ENCODE peak calls at places on chromosomes 12 and 14, in four cellular contexts. Y is lower lobe of right lung; H is stimulated activated CD8-positive, alpha-beta memory T cell treated with anti-CD3 and anti-CD28 coated beads, Interleukin-2, amount 100 ng/mL, for 48 hours; C is HTR-8/SVneo. O is an unnamed sample.
A peak's percentile ranks its signal among the peaks of the same experiment; 100 is the strongest.

GRCh38 chr14:35351897-35352273 is 52.7 kb downstream of the NFKBIA start:
- DNase-seq in Y (peak; percentile 24), H (no peak), C (no peak), O (no peak)

GRCh38 chr12:101959607-101960006 is 82.2 kb downstream of the DRAM1 start:
- DNase-seq in H (no peak), C (no peak), Y (no peak), O (no peak)

GRCh38 chr12:67645571-67645970 is 3.0 kb upstream of the DYRK2 start:
- DNase-seq in Y (no peak), H (no peak), C (no peak), O (no peak)

GRCh38 chr12:116159593-116159992 is 117.9 kb downstream of the MED13L start:
- DNase-seq in C (no peak), Y (no peak), H (no peak), O (no peak)

GRCh38 chr12:30098677-30099076 is 314.9 kb upstream of the TMTC1 start:
- DNase-seq in Y (no peak), H (no peak), C (no peak), O (peak; percentile 25)

GRCh38 chr14:63770187-63770807 is 42.4 kb upstream of the SGPP1 start:
- DNase-seq in Y (no peak), C (peak; percentile 94), H (no peak), O (peak; percentile 60)

GRCh38 chr12:109680521-109681030 is 33.0 kb upstream of the FAM222A start:
- DNase-seq in H (no peak), Y (no peak), C (no peak), O (no peak)

GRCh38 chr12:4825139-4825858 is 84.4 kb upstream of the KCNA1 start:
- DNase-seq in H (no peak), C (no peak), Y (no peak), O (no peak)

GRCh38 chr12:111393700-111394275 is 11.9 kb upstream of the SH2B3 start:
- DNase-seq in Y (peak; percentile 89), H (no peak), C (no peak), O (no peak)

GRCh38 chr12:19154696-19155095 is 25.2 kb downstream of the PLEKHA5 start:
- DNase-seq in H (no peak), C (no peak), Y (no peak), O (no peak)

GRCh38 chr14:104248203-104249055 is 110.0 kb downstream of the KIF26A start:
- DNase-seq in H (no peak), C (no peak), Y (peak; percentile 39), O (no peak)

GRCh38 chr12:83172441-83172840 is 485.7 kb downstream of the TMTC2 start:
- DNase-seq in C (no peak), H (no peak), Y (no peak), O (no peak)

GRCh38 chr14:23323838-23324454 is 2.7 kb downstream of the PABPN1 start:
- DNase-seq in Y (no peak), H (no peak), C (no peak), O (no peak)

GRCh38 chr14:80798878-80799277 is 142.7 kb downstream of the CEP128 start:
- DNase-seq in H (no peak), Y (no peak), C (no peak), O (no peak)

GRCh38 chr12:97757431-97758091 is 295.0 kb downstream of the RMST start:
- DNase-seq in Y (no peak), H (no peak), C (no peak), O (no peak)

GRCh38 chr12:124453419-124454351 is 113.7 kb downstream of the NCOR2 start:
- DNase-seq in C (peak; percentile 60), H (peak; percentile 70), Y (peak; percentile 90), O (peak; percentile 72)

GRCh38 chr12:128267651-128268347 is 829 bp downstream of the TMEM132C start:
- DNase-seq in Y (no peak), H (no peak), C (no peak), O (no peak)

GRCh38 chr14:89773644-89774316 is 180.8 kb downstream of the EFCAB11 start:
- DNase-seq in C (peak; percentile 31), H (peak; percentile 46), Y (peak; percentile 82), O (peak; percentile 76)

GRCh38 chr12:6280053-6280469 is 30.4 kb upstream of the PLEKHG6 start:
- DNase-seq in Y (peak; percentile 70), C (peak; percentile 93), H (no peak), O (peak; percentile 60)

GRCh38 chr12:88142610-88142991 is 494 bp downstream of the TMTC3 start:
- DNase-seq in C (no peak), Y (peak; percentile 57), H (peak; percentile 9), O (no peak)

GRCh38 chr14:71725802-71726638 is 206.2 kb upstream of the RGS6 start:
- DNase-seq in C (peak; percentile 33), Y (no peak), H (no peak), O (no peak)

GRCh38 chr12:24901975-24902461 is 46.9 kb downstream of the BCAT1 start:
- DNase-seq in Y (peak; percentile 54), H (no peak), C (no peak), O (peak; percentile 97)

GRCh38 chr12:70338531-70338930 is 27.6 kb upstream of the KCNMB4 start:
- DNase-seq in C (no peak), H (no peak), Y (no peak), O (no peak)

GRCh38 chr14:100874411-100875091 is 29.0 kb downstream of the RTL1 start:
- DNase-seq in H (no peak), C (no peak), Y (peak; percentile 25), O (no peak)

GRCh38 chr12:12807970-12808702 is 5.0 kb upstream of the DDX47 start:
- DNase-seq in C (no peak), Y (no peak), H (no peak), O (no peak)

GRCh38 chr14:102279282-102279681 is 25.7 kb downstream of the MOK start:
- DNase-seq in H (no peak), Y (no peak), C (no peak), O (no peak)

GRCh38 chr12:32107376-32108267 is 975 bp downstream of the BICD1 start:
- DNase-seq in H (peak; percentile 15), Y (no peak), C (no peak), O (peak; percentile 11)

GRCh38 chr12:26699237-26699636 is 133.8 kb downstream of the ITPR2 start:
- DNase-seq in H (no peak), C (no peak), Y (no peak), O (no peak)

GRCh38 chr14:52845079-52845478 is 53.7 kb upstream of the GNPNAT1 start:
- DNase-seq in C (no peak), Y (no peak), H (no peak), O (no peak)

GRCh38 chr14:93965287-93965821 is 11.0 kb downstream of the ASB2 start:
- DNase-seq in Y (no peak), C (peak; percentile 35), H (no peak), O (no peak)

GRCh38 chr12:46266869-46267617 is 1.8 kb downstream of the SLC38A1 start:
- DNase-seq in Y (peak; percentile 76), H (peak; percentile 28), C (no peak), O (peak; percentile 83)

GRCh38 chr14:95143813-95144620 is 13.3 kb downstream of the DICER1 start:
- DNase-seq in C (no peak), Y (no peak), H (no peak), O (no peak)